ENCODE peak calls at places on chromosomes 16 and 17, in five cellular contexts. J, F, T, H and G are unnamed samples.

GRCh38 chr16:68951991-68952877 is 108.9 kb downstream of the TANGO6 start:
- DNase-seq in F (no peak), J (no peak), H (peak), T (no peak), G (no peak)

GRCh38 chr17:31487648-31488263 is 96.3 kb downstream of the RAB11FIP4 start:
- DNase-seq in J (peak), H (no peak), F (peak), T (peak), G (peak)

GRCh38 chr17:53722407-53722806 is 100.3 kb upstream of the KIF2B start:
- DNase-seq in J (no peak), H (peak), T (no peak), F (no peak), G (no peak)

GRCh38 chr17:4777969-4778760 is 6.5 kb downstream of the TM4SF5 start:
- DNase-seq in T (no peak), F (no peak), J (no peak), H (no peak), G (no peak)

GRCh38 chr17:1690544-1691221 is 6.0 kb upstream of the PRPF8 start:
- DNase-seq in T (no peak), F (no peak), J (no peak), H (no peak), G (no peak)

GRCh38 chr16:68292425-68292824 is 18.3 kb downstream of the SLC7A6OS start:
- DNase-seq in H (no peak), J (no peak), F (no peak), T (no peak), G (no peak)

GRCh38 chr17:71023631-71024030 is 854.3 kb downstream of the KCNJ2 start:
- DNase-seq in H (no peak), J (no peak), F (no peak), T (no peak), G (no peak)

GRCh38 chr16:74577882-74578366 is 29.0 kb downstream of the GLG1 start:
- DNase-seq in F (no peak), J (no peak), H (peak), T (no peak), G (no peak)

GRCh38 chr17:42284020-42284369 is 4.3 kb upstream of the STAT5A start:
- DNase-seq in J (no peak), H (no peak), F (no peak), T (no peak), G (no peak)

GRCh38 chr17:39665642-39666221 is 583 bp downstream of the TCAP start:
- DNase-seq in T (no peak), F (no peak), H (no peak), J (no peak), G (no peak)

GRCh38 chr17:12637015-12637414 is 28.7 kb upstream of the MYOCD start:
- DNase-seq in H (peak), F (no peak), J (no peak), T (no peak), G (no peak)

GRCh38 chr17:57730026-57730701 is 14.9 kb downstream of the CCDC182 start:
- DNase-seq in H (no peak), T (no peak), F (no peak), J (no peak), G (no peak)

GRCh38 chr16:57503366-57503765 is 17.1 kb upstream of the DOK4 start:
- DNase-seq in F (no peak), J (no peak), H (no peak), T (no peak), G (no peak)

GRCh38 chr17:58402679-58403078 is 14.7 kb downstream of the RNF43 start:
- DNase-seq in H (no peak), F (no peak), T (no peak), J (no peak), G (no peak)

GRCh38 chr16:14003119-14003570 is 68.0 kb upstream of the MRTFB start:
- DNase-seq in H (peak), F (no peak), T (no peak), J (no peak), G (peak)

GRCh38 chr17:40110457-40110856 is 10.1 kb upstream of the NR1D1 start:
- DNase-seq in T (no peak), J (no peak), F (no peak), H (no peak), G (no peak)

GRCh38 chr16:68792465-68793324 is 50.6 kb upstream of the TANGO6 start:
- DNase-seq in F (no peak), T (no peak), J (no peak), H (no peak), G (no peak)

GRCh38 chr16:85460983-85461813 is 151.9 kb upstream of the GSE1 start:
- DNase-seq in J (no peak), H (peak), F (no peak), T (no peak), G (no peak)

GRCh38 chr16:30605148-30605547 is 5.0 kb downstream of the ZNF689 start:
- DNase-seq in T (no peak), F (no peak), J (no peak), H (no peak), G (no peak)

GRCh38 chr16:56355221-56355620 is 70.1 kb downstream of the AMFR start:
- DNase-seq in J (no peak), F (no peak), H (no peak), T (no peak), G (no peak)

GRCh38 chr17:8105957-8106398 is 12.3 kb downstream of the ALOXE3 start:
- DNase-seq in J (no peak), T (no peak), F (no peak), H (peak), G (no peak)

GRCh38 chr17:73343168-73343634 is 31.4 kb upstream of the CDC42EP4 start:
- DNase-seq in H (peak), T (no peak), F (peak), J (no peak), G (peak)

GRCh38 chr17:49836111-49837030 is 11.5 kb downstream of the TAC4 start:
- DNase-seq in H (no peak), J (no peak), T (no peak), F (no peak), G (no peak)

GRCh38 chr16:89574681-89575246 is 794 bp upstream of the CPNE7 start:
- DNase-seq in H (peak), T (peak), F (no peak), J (peak), G (no peak)